ENCODE peak calls at places on chromosomes 6 and 20, in eight cellular contexts. Z, D, H, P, O, T, Y and G are unnamed samples.

GRCh38 chr20:50385733-50386640 is 124.2 kb upstream of the PTPN1 start:
- DNase-seq in Z (no peak), D (no peak), H (no peak), P (no peak), O (no peak), T (no peak), Y (no peak), G (no peak)

GRCh38 chr6:82113231-82113630 is 134.3 kb downstream of the IBTK start:
- DNase-seq in Z (peak), D (no peak), H (no peak), P (no peak), O (no peak), T (no peak), Y (no peak), G (no peak)

GRCh38 chr6:33788694-33789549 is at the start of gene LEMD2:
- DNase-seq in Z (peak), D (peak), H (peak), P (peak), O (peak), T (peak), Y (peak), G (peak)

GRCh38 chr6:147060636-147061035 is 143.6 kb upstream of the STXBP5 start:
- DNase-seq in Z (no peak), D (no peak), H (no peak), P (no peak), O (no peak), T (no peak), Y (no peak), G (no peak)

GRCh38 chr6:107931894-107932293 is 26.1 kb downstream of the SEC63 start:
- DNase-seq in Z (no peak), D (no peak), H (no peak), P (no peak), O (no peak), T (no peak), Y (no peak), G (no peak)

GRCh38 chr20:884983-885952 is 30.9 kb downstream of the ANGPT4 start:
- DNase-seq in Z (peak), D (peak), H (no peak), P (peak), O (no peak), T (no peak), Y (peak), G (no peak)

GRCh38 chr20:5841492-5841891 is 91.3 kb downstream of the SHLD1 start:
- DNase-seq in Z (no peak), D (no peak), H (no peak), P (no peak), O (no peak), T (no peak), Y (no peak), G (no peak)

GRCh38 chr20:21571841-21572690 is 58.2 kb upstream of the NKX2-2 start:
- DNase-seq in Z (peak), D (peak), H (no peak), P (peak), O (no peak), T (no peak), Y (peak), G (no peak)

GRCh38 chr6:129766959-129767728 is 57.2 kb upstream of the ARHGAP18 start:
- DNase-seq in Z (peak), D (peak), H (no peak), P (peak), O (peak), T (peak), Y (no peak), G (peak)

GRCh38 chr6:99282479-99283062 is 66.9 kb downstream of the FAXC start:
- DNase-seq in Z (peak), D (no peak), H (no peak), P (peak), O (no peak), T (no peak), Y (peak), G (no peak)

GRCh38 chr20:62743777-62744317 is 35.2 kb downstream of the NTSR1 start:
- DNase-seq in Z (no peak), D (no peak), H (no peak), P (no peak), O (no peak), T (no peak), Y (no peak), G (no peak)

GRCh38 chr20:24664266-24664986 is 195.0 kb downstream of the SYNDIG1 start:
- DNase-seq in Z (no peak), D (no peak), H (no peak), P (no peak), O (no peak), T (no peak), Y (no peak), G (no peak)

GRCh38 chr20:32603046-32603726 is 18.1 kb upstream of the NOL4L start:
- DNase-seq in Z (no peak), D (peak), H (no peak), P (no peak), O (no peak), T (no peak), Y (no peak), G (no peak)

GRCh38 chr6:56954389-56955170 is at the start of gene BEND6:
- DNase-seq in Z (peak), D (peak), H (peak), P (peak), O (peak), T (peak), Y (peak), G (peak)

GRCh38 chr6:33410711-33411631 is at the start of gene PHF1:
- DNase-seq in Z (peak), D (peak), H (peak), P (peak), O (peak), T (no peak), Y (peak), G (peak)

GRCh38 chr6:39608652-39609345 is 116.4 kb downstream of the KIF6 start:
- DNase-seq in Z (no peak), D (no peak), H (no peak), P (no peak), O (no peak), T (no peak), Y (no peak), G (no peak)